ENCODE peak calls at places on chromosome 13, in four cellular contexts. S is thoracic aorta, J is activated B cell treated with CpG ODN at 0.5 μM for 24 hours, Y is omental fat pad. R is an unnamed sample.

GRCh38 chr13:42740753-42741152 is 40.6 kb upstream of the FAM216B start:
- DNase-seq in J (no peak), S (no peak), Y (no peak), R (no peak)

GRCh38 chr13:110593430-110594130 is 21.8 kb upstream of the NAXD start:
- DNase-seq in S (no peak), Y (no peak), J (no peak), R (no peak)

GRCh38 chr13:113399755-113400149 is 35.8 kb upstream of the GRTP1 start:
- DNase-seq in J (no peak), S (no peak), Y (no peak), R (no peak)

GRCh38 chr13:39329182-39329639 is 273.8 kb downstream of the LHFPL6 start:
- DNase-seq in S (no peak), J (no peak), Y (no peak), R (no peak)

GRCh38 chr13:92941167-92941566 is 285.4 kb upstream of the GPC6 start:
- DNase-seq in Y (no peak), S (no peak), J (no peak), R (no peak)

GRCh38 chr13:112198611-112199010 is 131.7 kb downstream of the SOX1 start:
- DNase-seq in S (no peak), J (no peak), Y (no peak), R (no peak)

GRCh38 chr13:51342706-51343105 is 3.2 kb downstream of the SERPINE3 start:
- DNase-seq in Y (no peak), J (no peak), S (no peak), R (no peak)

GRCh38 chr13:66264976-66265375 is 965.2 kb downstream of the PCDH9 start:
- DNase-seq in Y (no peak), S (no peak), J (no peak), R (no peak)

GRCh38 chr13:32316476-32316875 is 1.2 kb downstream of the BRCA2 start:
- DNase-seq in S (no peak), J (no peak), Y (no peak), R (no peak)

GRCh38 chr13:80529734-80530133 is 188.8 kb upstream of the SPRY2 start:
- DNase-seq in S (no peak), Y (no peak), J (no peak), R (no peak)

GRCh38 chr13:97388385-97388784 is 45.6 kb upstream of the RAP2A start:
- DNase-seq in J (no peak), S (no peak), Y (no peak), R (no peak)

GRCh38 chr13:44329909-44330545 is 43.6 kb upstream of the SERP2 start:
- DNase-seq in Y (no peak), J (no peak), S (no peak), R (no peak)

GRCh38 chr13:35190241-35190640 is 248.2 kb downstream of the NBEA start:
- DNase-seq in J (no peak), S (no peak), Y (no peak), R (no peak)

GRCh38 chr13:113660066-113660465 is 2.1 kb upstream of the ATP4B start:
- DNase-seq in S (no peak), Y (no peak), J (no peak), R (peak)

GRCh38 chr13:99496322-99497142 is 4.7 kb upstream of the TM9SF2 start:
- DNase-seq in S (peak), Y (no peak), J (no peak), R (no peak)

GRCh38 chr13:113842336-113843062 is 21.4 kb downstream of the GAS6 start:
- DNase-seq in S (no peak), J (no peak), Y (no peak), R (no peak)

GRCh38 chr13:98493035-98493401 is 83.9 kb downstream of the STK24 start:
- DNase-seq in S (no peak), J (no peak), Y (no peak), R (no peak)

GRCh38 chr13:51785592-51786424 is 18.2 kb downstream of the DHRS12 start:
- DNase-seq in J (no peak), Y (no peak), S (no peak), R (no peak)

GRCh38 chr13:23399254-23399796 is 34.2 kb downstream of the SACS start:
- DNase-seq in Y (no peak), S (no peak), J (no peak), R (no peak)

GRCh38 chr13:108533842-108534241 is 95.6 kb upstream of the MYO16 start:
- DNase-seq in S (no peak), Y (no peak), J (no peak), R (no peak)

GRCh38 chr13:40251343-40252032 is 415.0 kb downstream of the FOXO1 start:
- DNase-seq in J (no peak), Y (no peak), S (no peak), R (no peak)

GRCh38 chr13:65710514-65710913 is 1519.6 kb downstream of the PCDH9 start:
- DNase-seq in S (no peak), J (no peak), Y (no peak), R (no peak)

GRCh38 chr13:111897178-111897845 is 169.6 kb upstream of the SOX1 start:
- DNase-seq in S (no peak), J (no peak), Y (no peak), R (peak)

GRCh38 chr13:45209229-45209628 is 8.4 kb upstream of the KCTD4 start:
- DNase-seq in S (no peak), J (no peak), Y (no peak), R (no peak)

GRCh38 chr13:55190996-55191395 is 1949.7 kb upstream of the PRR20A start:
- DNase-seq in J (no peak), Y (no peak), S (no peak), R (no peak)

GRCh38 chr13:29452773-29453574 is 142.5 kb downstream of the SLC7A1 start:
- DNase-seq in J (no peak), S (no peak), Y (no peak), R (no peak)

GRCh38 chr13:29457299-29457698 is 138.2 kb downstream of the SLC7A1 start:
- DNase-seq in S (no peak), J (no peak), Y (no peak), R (no peak)

GRCh38 chr13:29453657-29454056 is 141.8 kb downstream of the SLC7A1 start:
- DNase-seq in J (no peak), S (no peak), Y (no peak), R (no peak)

GRCh38 chr13:29456419-29456818 is 139.1 kb downstream of the SLC7A1 start:
- DNase-seq in S (no peak), J (no peak), Y (no peak), R (no peak)

GRCh38 chr13:29454931-29455481 is 140.5 kb downstream of the SLC7A1 start:
- DNase-seq in S (no peak), J (no peak), Y (no peak), R (no peak)
- TF ChIP-seq CTCF in S (peak), J (no peak), Y (no peak), R (peak)

DNA sequence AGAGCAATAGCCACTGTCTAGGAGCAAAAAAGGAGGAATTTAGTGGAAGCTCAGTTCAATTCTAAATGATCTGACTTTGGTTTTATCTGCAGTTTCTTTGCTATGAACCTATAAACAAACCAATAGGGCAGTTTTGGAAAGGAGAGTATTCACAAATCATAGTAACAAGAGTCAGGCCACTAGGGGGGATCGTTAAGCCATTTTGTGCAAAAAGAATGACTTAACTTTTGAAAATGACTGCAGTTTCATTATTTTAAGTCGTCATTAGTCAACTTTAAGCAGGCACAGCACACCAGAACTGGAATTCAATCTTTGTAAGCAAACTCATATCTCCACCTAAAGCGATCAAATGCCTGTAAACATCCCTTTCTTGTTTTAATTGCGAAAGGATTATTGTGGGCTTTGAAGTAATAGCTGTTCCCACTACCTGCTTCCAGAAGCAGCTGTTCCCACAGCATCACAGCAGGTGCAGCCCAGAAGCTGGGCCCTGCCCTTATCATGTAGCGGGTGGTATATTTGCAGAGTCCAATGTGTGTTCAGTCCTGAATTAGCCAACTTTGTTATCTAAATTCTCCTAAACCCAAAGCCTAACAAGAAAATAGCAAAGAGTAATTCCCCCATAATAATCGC is 51.5 kb downstream of the SOX21 start:
- DNase-seq in J (no peak), Y (no peak), S (no peak), R (no peak)
- TF ChIP-seq CTCF in J (no peak), Y (no peak), S (no peak), R (peak)

DNA sequence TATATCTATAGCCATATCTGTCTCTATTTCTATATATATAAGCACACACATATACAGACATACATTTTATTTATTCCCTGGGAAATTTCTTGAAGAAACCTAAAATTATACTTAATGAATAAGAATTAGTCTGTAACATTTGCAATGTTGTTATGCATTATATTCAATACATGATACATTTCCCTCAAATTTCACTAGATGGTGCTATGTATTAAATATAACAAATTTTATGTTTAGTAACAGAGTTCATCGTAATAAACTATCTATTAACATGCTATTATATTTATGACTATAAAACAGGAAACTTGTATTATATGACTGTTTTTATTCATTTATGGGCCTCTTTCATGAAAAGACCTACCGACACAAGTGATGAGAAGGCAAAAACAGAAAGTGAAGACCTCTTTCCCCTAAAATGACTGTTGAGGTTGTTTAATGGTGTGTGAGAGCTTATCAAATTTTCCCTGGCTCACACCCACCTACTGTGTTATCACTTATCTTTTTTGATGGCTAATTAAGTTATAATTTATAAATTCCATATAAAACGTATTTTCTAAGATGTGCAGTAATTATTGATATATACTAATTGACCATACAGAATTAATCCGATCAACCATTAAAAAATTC is 881.9 kb downstream of the SLITRK6 start:
- DNase-seq in J (no peak), S (no peak), Y (no peak), R (no peak)
- TF ChIP-seq CTCF in J (no peak), S (no peak), Y (no peak), R (peak)

DNA sequence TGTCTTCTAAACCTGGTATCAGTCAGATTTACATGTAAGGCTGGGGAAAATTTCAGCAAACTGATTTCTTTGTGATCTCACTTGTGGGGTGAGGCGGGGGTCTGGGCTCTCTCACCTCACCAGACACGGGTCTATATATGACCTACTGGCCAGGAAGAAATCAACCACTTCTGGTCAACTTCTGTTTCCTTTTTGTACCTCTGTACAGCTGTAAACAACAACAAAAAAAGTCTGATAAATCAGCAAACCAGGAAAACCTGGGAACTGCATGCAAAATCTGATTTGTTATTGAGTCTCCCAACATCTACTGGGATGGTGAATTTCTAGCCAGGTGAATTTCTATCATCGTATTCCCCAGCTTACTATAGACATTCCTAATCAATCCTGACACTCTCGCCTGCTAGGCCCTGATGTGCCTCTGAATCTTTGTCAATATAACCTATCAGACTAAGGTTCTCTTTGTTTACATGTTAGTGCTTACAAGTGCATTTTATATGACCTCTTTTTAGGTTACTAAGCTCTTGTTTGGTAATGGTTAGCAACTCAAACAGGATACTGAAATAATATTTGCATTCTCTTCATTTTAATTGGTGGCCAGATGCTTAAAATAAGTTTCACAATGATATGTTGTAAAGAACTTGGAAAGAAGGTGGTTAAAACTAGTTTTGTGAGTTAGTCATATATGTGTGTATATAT is 77.7 kb downstream of the LRRC63 start:
- DNase-seq in S (no peak), J (no peak), Y (no peak), R (no peak)
- TF ChIP-seq CTCF in S (no peak), J (no peak), Y (no peak), R (peak)

GRCh38 chr13:48068952-48069351 is 26.0 kb downstream of the MED4 start:
- DNase-seq in S (no peak), J (no peak), Y (no peak), R (no peak)

GRCh38 chr13:48066310-48066989 is 28.5 kb downstream of the MED4 start:
- DNase-seq in S (no peak), J (no peak), Y (no peak), R (no peak)

GRCh38 chr13:48069573-48069972 is 25.3 kb downstream of the MED4 start:
- DNase-seq in S (no peak), Y (no peak), J (no peak), R (no peak)

GRCh38 chr13:48070942-48071341 is 24.0 kb downstream of the MED4 start:
- DNase-seq in J (no peak), Y (no peak), S (no peak), R (no peak)

DNA sequence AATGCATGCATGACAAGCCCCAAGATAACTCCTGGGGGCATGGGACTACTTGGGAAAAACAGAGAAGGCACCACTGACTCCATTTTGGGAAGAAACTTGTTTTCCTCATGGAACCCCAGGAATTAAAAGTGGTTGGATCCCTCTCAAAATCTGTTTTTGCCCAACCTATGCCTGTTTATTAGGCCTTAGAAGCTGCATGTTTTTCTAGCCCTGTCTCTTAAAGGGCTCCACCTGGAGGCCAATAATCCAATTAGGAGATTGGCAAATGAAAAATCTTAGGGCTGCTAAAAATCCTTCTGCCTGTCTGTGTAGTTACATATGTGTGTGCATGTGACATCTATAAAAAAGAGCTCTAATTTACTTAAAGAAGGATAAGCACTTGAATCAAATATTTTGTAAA is 26.9 kb downstream of the MED4 start:
- DNase-seq in J (no peak), Y (no peak), S (no peak), R (no peak)
- TF ChIP-seq CTCF in J (no peak), Y (no peak), S (no peak), R (peak)

GRCh38 chr13:31162151-31163008 is 676 bp upstream of the HSPH1 start:
- DNase-seq in J (no peak), Y (peak), S (peak), R (peak)

GRCh38 chr13:31166591-31166990 is 4.9 kb upstream of the HSPH1 start:
- DNase-seq in Y (no peak), J (no peak), S (no peak), R (no peak)

GRCh38 chr13:31160857-31161582 is 684 bp downstream of the HSPH1 start:
- DNase-seq in J (peak), S (peak), Y (peak), R (peak)

GRCh38 chr13:31159306-31159705 is 2.4 kb downstream of the HSPH1 start:
- DNase-seq in S (no peak), Y (no peak), J (no peak), R (no peak)

DNA sequence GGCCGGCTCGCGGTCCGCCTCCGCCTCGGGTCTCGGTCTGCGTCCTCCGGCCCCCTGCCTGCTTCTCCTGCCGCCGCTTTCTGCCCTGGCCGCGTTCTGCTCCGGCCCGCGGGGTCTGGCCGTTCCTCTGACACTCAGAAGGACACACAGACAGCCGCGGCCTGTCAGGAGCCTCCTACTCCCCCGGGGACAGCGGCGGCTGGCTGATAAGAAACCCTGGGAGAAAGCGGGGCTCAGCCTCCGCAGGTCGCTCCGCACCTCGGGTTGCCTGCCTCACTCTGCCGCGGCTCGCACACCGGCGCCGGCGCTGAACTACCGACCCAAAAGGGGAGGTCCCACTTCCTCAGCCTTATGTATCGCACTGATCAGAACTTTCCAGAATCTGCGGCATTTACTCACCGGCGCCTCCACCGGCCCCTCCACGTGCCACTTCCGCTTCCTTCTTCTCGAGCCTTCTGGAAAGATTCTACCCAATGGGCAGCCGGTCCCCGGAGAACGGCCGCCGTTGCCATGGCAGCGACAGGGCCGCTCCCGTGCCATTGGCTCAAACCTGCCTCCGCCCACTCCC is at the start of gene HSPH1:
- DNase-seq in J (peak), S (peak), Y (peak), R (peak)
- TF ChIP-seq CTCF in J (no peak), S (peak), Y (no peak), R (peak)

DNA sequence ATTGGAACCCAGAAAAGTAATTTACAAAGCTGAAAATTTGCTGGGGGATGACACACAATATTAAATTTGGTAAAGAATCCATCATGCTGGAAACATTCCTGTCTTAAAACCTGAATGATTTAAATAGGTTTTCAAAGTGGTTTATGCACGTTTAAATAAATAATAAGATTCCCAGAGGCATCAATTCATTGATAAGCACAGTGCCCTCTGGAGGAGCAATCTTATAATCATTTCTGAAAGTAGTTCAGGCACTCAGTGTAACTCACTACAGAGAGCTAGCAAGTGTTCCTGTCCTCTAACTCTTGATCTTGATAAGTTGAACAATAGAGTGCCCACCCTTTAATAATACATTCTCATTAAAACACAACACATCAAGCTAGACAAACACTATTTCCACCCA is 43.5 kb upstream of the SHISA2 start:
- DNase-seq in J (no peak), Y (no peak), S (no peak), R (no peak)
- TF ChIP-seq CTCF in J (no peak), Y (no peak), S (no peak), R (peak)

DNA sequence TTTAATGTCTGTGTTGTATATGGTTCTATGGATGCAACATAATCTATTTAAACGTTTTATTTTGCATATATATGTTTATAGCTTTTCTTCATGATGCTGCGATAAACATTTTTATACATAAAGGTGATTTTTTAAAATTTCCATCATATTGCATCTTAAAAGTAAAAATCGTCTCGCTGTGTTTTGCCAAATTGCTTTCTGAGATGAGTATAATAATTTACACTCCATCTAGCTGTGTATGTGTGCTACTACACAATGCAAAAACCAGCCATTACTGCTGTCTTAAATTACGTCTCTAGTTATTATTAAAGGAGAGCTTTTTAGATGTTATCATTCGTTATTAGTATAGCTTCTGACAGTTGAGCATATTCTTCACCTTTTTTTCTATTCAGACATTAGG is 37.2 kb downstream of the METTL21C start:
- DNase-seq in S (no peak), Y (no peak), J (no peak), R (no peak)
- TF ChIP-seq CTCF in S (no peak), Y (no peak), J (no peak), R (peak)

R was measured in type B pancreatic cell.